ENCODE peak calls at places on chromosome 9, in four cellular contexts. T is WTC11; E is stimulated activated CD4-positive, alpha-beta T cell treated with anti-CD3 and anti-CD28 coated beads, Interleukin-4, amount 100 ng/mL, for 24 hours; B is GM04504. U is an unnamed sample.

GRCh38 chr9:87109851-87110250 is 162.5 kb upstream of the GAS1 start:
- DNase-seq in T (no peak), E (no peak), B (peak), U (no peak)

GRCh38 chr9:136047076-136047774 is 47.9 kb downstream of the NACC2 start:
- DNase-seq in T (no peak), E (no peak), B (no peak), U (no peak)

GRCh38 chr9:96241391-96241809 is 60.6 kb downstream of the HSD17B3 start:
- DNase-seq in T (no peak), E (peak), B (no peak), U (no peak)

GRCh38 chr9:76032652-76033373 is 142.3 kb downstream of the PCSK5 start:
- DNase-seq in T (no peak), E (no peak), B (no peak), U (no peak)

GRCh38 chr9:129841071-129841470 is 5.8 kb downstream of the USP20 start:
- DNase-seq in T (no peak), E (no peak), B (no peak), U (peak)

GRCh38 chr9:129584136-129584535 is 36.8 kb downstream of the C9orf50 start:
- DNase-seq in T (peak), E (peak), B (no peak), U (peak)

GRCh38 chr9:135990468-135991429 is 29.6 kb upstream of the UBAC1 start:
- DNase-seq in T (peak), E (peak), B (no peak), U (peak)

GRCh38 chr9:20012232-20012631 is 223.4 kb upstream of the SLC24A2 start:
- DNase-seq in T (no peak), E (peak), B (no peak), U (no peak)

GRCh38 chr9:108720191-108720642 is 135.6 kb downstream of the ACTL7B start:
- DNase-seq in T (no peak), E (no peak), B (no peak), U (no peak)

GRCh38 chr9:27437652-27438373 is 86.3 kb upstream of the IFNK start:
- DNase-seq in T (no peak), E (no peak), B (no peak), U (no peak)

GRCh38 chr9:132020272-132020671 is 59.4 kb downstream of the MED27 start:
- DNase-seq in T (no peak), E (no peak), B (no peak), U (no peak)

GRCh38 chr9:6907772-6908381 is 150.1 kb downstream of the KDM4C start:
- DNase-seq in T (no peak), E (no peak), B (no peak), U (no peak)

GRCh38 chr9:108565651-108566378 is 290.0 kb downstream of the ACTL7B start:
- DNase-seq in T (peak), E (no peak), B (peak), U (peak)

GRCh38 chr9:72441296-72442211 is 76.5 kb upstream of the ZFAND5 start:
- DNase-seq in T (no peak), E (no peak), B (no peak), U (no peak)

GRCh38 chr9:77946969-77947368 is 84.6 kb downstream of the GNAQ start:
- DNase-seq in T (no peak), E (no peak), B (no peak), U (no peak)

GRCh38 chr9:121434946-121435345 is 64.7 kb downstream of the GGTA1 start:
- DNase-seq in T (no peak), E (no peak), B (peak), U (no peak)

GRCh38 chr9:111839387-111839786 is 44.6 kb upstream of the SHOC1 start:
- DNase-seq in T (no peak), E (no peak), B (no peak), U (no peak)

GRCh38 chr9:114677418-114677817 is 4.6 kb downstream of the TEX48 start:
- DNase-seq in T (no peak), E (no peak), B (peak), U (no peak)

GRCh38 chr9:129610473-129611301 is 10.2 kb downstream of the C9orf50 start:
- DNase-seq in T (peak), E (peak), B (no peak), U (peak)